ENCODE peak calls at places on chromosomes 12 and 14, in ten cellular contexts. X is bronchial epithelial cell; P is CD8-positive, alpha-beta T cell; Q is right atrium auricular region; T is uterus; F is MM.1S; I is dorsolateral prefrontal cortex; L is cardiac fibroblast; U is HL-60; M is HCT116. H is an unnamed sample.
A peak's percentile ranks its signal among the peaks of the same experiment; 100 is the strongest.

GRCh38 chr14:70472253-70473159 is 20.5 kb downstream of the ADAM21 start:
- DNase-seq in X (peak; percentile 28), P (no peak), Q (no peak), T (no peak), F (no peak), I (no peak), L (no peak), U (no peak), M (no peak), H (no peak)

GRCh38 chr12:33828326-33828725 is 194.0 kb upstream of the ALG10 start:
- DNase-seq in X (no peak), P (no peak), Q (no peak), T (no peak), F (no peak), I (no peak), L (no peak), U (no peak), M (no peak), H (no peak)

GRCh38 chr12:4626543-4626942 is 22.3 kb downstream of the AKAP3 start:
- DNase-seq in X (no peak), P (no peak), Q (no peak), T (no peak), F (no peak), I (no peak), L (no peak), U (no peak), M (no peak), H (no peak)

GRCh38 chr14:54483073-54483745 is 5.6 kb downstream of the GMFB start:
- DNase-seq in X (no peak), P (no peak), Q (no peak), T (no peak), F (no peak), I (no peak), L (no peak), U (no peak), M (no peak), H (no peak)

GRCh38 chr14:20714593-20715250 is 26.2 kb downstream of the ANG start:
- DNase-seq in X (peak; percentile 88), P (no peak), Q (peak; percentile 91), T (peak; percentile 46), F (no peak), I (peak; percentile 71), L (peak; percentile 87), U (peak; percentile 90), M (no peak), H (peak; percentile 54)

GRCh38 chr12:104506691-104507401 is 50.1 kb downstream of the CHST11 start:
- DNase-seq in X (no peak), P (no peak), Q (no peak), T (no peak), F (no peak), I (no peak), L (no peak), U (no peak), M (no peak), H (no peak)

GRCh38 chr12:79114896-79115295 is 250.3 kb downstream of the SYT1 start:
- DNase-seq in X (no peak), P (no peak), Q (no peak), T (no peak), F (no peak), I (no peak), L (no peak), U (no peak), M (no peak), H (no peak)

GRCh38 chr12:32305163-32305562 is 94.2 kb upstream of the FGD4 start:
- DNase-seq in X (peak; percentile 32), P (no peak), Q (no peak), T (no peak), F (peak; percentile 58), I (no peak), L (peak; percentile 54), U (no peak), M (peak; percentile 21), H (peak; percentile 24)

GRCh38 chr12:56004211-56004610 is 7.1 kb downstream of the SUOX start:
- DNase-seq in X (no peak), P (no peak), Q (no peak), T (no peak), F (no peak), I (no peak), L (no peak), U (no peak), M (no peak), H (no peak)

GRCh38 chr12:121805171-121805687 is 1.4 kb downstream of the SETD1B start:
- DNase-seq in X (no peak), P (no peak), Q (no peak), T (no peak), F (no peak), I (no peak), L (peak; percentile 37), U (no peak), M (no peak), H (no peak)

GRCh38 chr12:76346236-76346635 is 2.0 kb downstream of the BBS10 start:
- DNase-seq in X (no peak), P (no peak), Q (no peak), T (no peak), F (no peak), I (no peak), L (peak; percentile 47), U (no peak), M (no peak), H (peak; percentile 64)
- H3K4me3 ChIP-seq in X (no peak overlapping the region), P (no peak overlapping the region), Q (no peak overlapping the region), T (no peak overlapping the region), F (no peak overlapping the region), I (no peak overlapping the region), L (no peak overlapping the region), U (no peak overlapping the region), M (no peak overlapping the region), H (no peak overlapping the region)

GRCh38 chr12:106782619-106783018 is 8.1 kb downstream of the RIC8B start:
- DNase-seq in X (no peak), P (no peak), Q (no peak), T (no peak), F (no peak), I (no peak), L (no peak), U (no peak), M (no peak), H (no peak)
- TF ChIP-seq CTCF in X (no peak), P (no peak), Q (no peak), T (no peak), F (no peak), I (no peak), L (no peak), U (no peak), M (no peak), H (no peak)

GRCh38 chr12:132185698-132186097 is 41.4 kb downstream of the NOC4L start:
- DNase-seq in X (no peak), P (peak; percentile 72), Q (no peak), T (no peak), F (no peak), I (no peak), L (no peak), U (no peak), M (no peak), H (no peak)
- H3K4me3 ChIP-seq in X (no peak overlapping the region), P (peak overlapping the region; percentile 13), Q (no peak overlapping the region), T (no peak overlapping the region), F (peak overlapping the region; percentile 12), I (no peak overlapping the region), L (no peak overlapping the region), U (no peak overlapping the region), M (no peak overlapping the region), H (no peak overlapping the region)

GRCh38 chr12:14613718-14614117 is 46.0 kb upstream of the PLBD1 start:
- DNase-seq in X (peak; percentile 60), P (no peak), Q (no peak), T (no peak), F (peak; percentile 58), I (no peak), L (no peak), U (peak; percentile 68), M (no peak), H (no peak)

GRCh38 chr12:14621821-14622220 is 54.1 kb upstream of the PLBD1 start:
- DNase-seq in X (no peak), P (no peak), Q (no peak), T (no peak), F (no peak), I (no peak), L (no peak), U (peak; percentile 33), M (no peak), H (no peak)

GRCh38 chr12:14619731-14620501 is 52.2 kb upstream of the PLBD1 start:
- DNase-seq in X (no peak), P (no peak), Q (no peak), T (no peak), F (no peak), I (no peak), L (no peak), U (no peak), M (no peak), H (no peak)

GRCh38 chr12:14614704-14615121 is 47.0 kb upstream of the PLBD1 start:
- DNase-seq in X (peak; percentile 66), P (no peak), Q (no peak), T (no peak), F (peak; percentile 33), I (no peak), L (no peak), U (peak; percentile 79), M (no peak), H (no peak)

GRCh38 chr12:14618990-14619389 is 51.3 kb upstream of the PLBD1 start:
- DNase-seq in X (peak; percentile 45), P (no peak), Q (no peak), T (no peak), F (no peak), I (no peak), L (peak; percentile 46), U (no peak), M (no peak), H (peak; percentile 17)
- TF ChIP-seq CTCF in X (peak; percentile 51), P (no peak), Q (peak; percentile 62), T (peak; percentile 24), F (peak; percentile 11), I (peak; percentile 61), L (peak; percentile 43), U (peak; percentile 2), M (peak; percentile 46), H (peak; percentile 58)

GRCh38 chr14:92949496-92950192 is 26.7 kb downstream of the CHGA start:
- DNase-seq in X (no peak), P (no peak), Q (no peak), T (no peak), F (no peak), I (no peak), L (no peak), U (no peak), M (no peak), H (no peak)
- H3K4me3 ChIP-seq in X (no peak overlapping the region), P (no peak overlapping the region), Q (no peak overlapping the region), T (no peak overlapping the region), F (no peak overlapping the region), I (no peak overlapping the region), L (no peak overlapping the region), U (no peak overlapping the region), M (no peak overlapping the region), H (no peak overlapping the region)

GRCh38 chr14:105287249-105288102 is 13.3 kb downstream of the BRF1 start:
- DNase-seq in X (no peak), P (no peak), Q (no peak), T (no peak), F (no peak), I (no peak), L (no peak), U (no peak), M (no peak), H (no peak)
- TF ChIP-seq CTCF in X (no peak), P (no peak), Q (no peak), T (no peak), F (no peak), I (no peak), L (no peak), U (no peak), M (peak; percentile 5), H (no peak)